ENCODE peak calls at places on chromosomes 1 and 21, in eight cellular contexts. Y, B, N, T, G, L, R and H are unnamed samples.

GRCh38 chr1:44543064-44543815 is 131.0 kb downstream of the TMEM53 start:
- ATAC-seq in N (no peak), R (no peak), T (no peak), L (peak; percentile 59), G (no peak), Y (peak; percentile 80), B (no peak), H (no peak)

GRCh38 chr1:74396942-74397341 is 115.5 kb downstream of the LRRC53 start:
- ATAC-seq in R (no peak), N (no peak), T (no peak), G (peak; percentile 58), B (no peak), Y (no peak), L (no peak), H (no peak)

GRCh38 chr1:31583995-31584868 is 7.9 kb downstream of the TINAGL1 start:
- ATAC-seq in Y (no peak), R (no peak), N (no peak), B (peak; percentile 80), G (no peak), L (no peak), T (peak; percentile 44), H (peak; percentile 24)

GRCh38 chr1:57722285-57722978 is 298.6 kb upstream of the DAB1 start:
- ATAC-seq in R (no peak), T (no peak), N (no peak), Y (no peak), B (no peak), L (no peak), G (no peak), H (no peak)

GRCh38 chr1:173150795-173151194 is 56.3 kb downstream of the TNFSF4 start:
- ATAC-seq in T (no peak), G (no peak), R (no peak), B (no peak), L (no peak), Y (no peak), N (no peak), H (no peak)

GRCh38 chr1:21762022-21762404 is 20.9 kb downstream of the USP48 start:
- ATAC-seq in T (no peak), B (no peak), L (no peak), Y (no peak), N (no peak), G (peak; percentile 81), R (no peak), H (no peak)

GRCh38 chr1:41900611-41901444 is 17.9 kb downstream of the HIVEP3 start:
- ATAC-seq in T (no peak), Y (no peak), N (peak; percentile 69), L (no peak), R (peak; percentile 92), B (no peak), G (no peak), H (no peak)

GRCh38 chr21:41280115-41280919 is 36.3 kb upstream of the FAM3B start:
- ATAC-seq in T (peak; percentile 9), B (peak; percentile 23), G (no peak), Y (no peak), N (no peak), L (no peak), R (no peak), H (peak; percentile 67)

GRCh38 chr1:112982853-112983539 is 27.0 kb upstream of the SLC16A1 start:
- ATAC-seq in L (no peak), Y (no peak), G (peak; percentile 62), B (no peak), N (no peak), T (no peak), R (no peak), H (no peak)

GRCh38 chr1:236590553-236591150 is 13.7 kb downstream of the HEATR1 start:
- ATAC-seq in T (no peak), L (no peak), G (no peak), B (no peak), N (no peak), R (no peak), Y (no peak), H (no peak)

GRCh38 chr1:151371340-151371739 is 1.2 kb downstream of the SELENBP1 start:
- ATAC-seq in R (no peak), L (no peak), G (no peak), N (no peak), B (no peak), T (peak; percentile 90), Y (no peak), H (peak; percentile 79)

GRCh38 chr1:225498539-225499135 is 70.8 kb upstream of the LBR start:
- ATAC-seq in L (no peak), G (peak; percentile 38), T (no peak), B (no peak), R (no peak), Y (no peak), N (no peak), H (no peak)

GRCh38 chr1:109573785-109574184 is 25.4 kb downstream of the GNAI3 start:
- ATAC-seq in T (peak; percentile 22), Y (no peak), N (no peak), G (no peak), B (no peak), L (no peak), R (no peak), H (no peak)

GRCh38 chr1:231240531-231240882 is 505 bp upstream of the GNPAT start:
- ATAC-seq in R (peak; percentile 20), G (peak; percentile 30), Y (peak; percentile 19), T (peak; percentile 8), L (peak; percentile 26), B (peak; percentile 20), N (no peak), H (no peak)

GRCh38 chr1:46652321-46653100 is 15.7 kb downstream of the ATPAF1 start:
- ATAC-seq in B (no peak), R (no peak), N (no peak), Y (no peak), L (no peak), G (no peak), T (no peak), H (no peak)

GRCh38 chr1:41866285-41866684 is 52.4 kb downstream of the HIVEP3 start:
- ATAC-seq in B (no peak), G (no peak), L (no peak), R (no peak), T (no peak), N (no peak), Y (no peak), H (no peak)

GRCh38 chr1:24715658-24716057 is 29.6 kb upstream of the CLIC4 start:
- ATAC-seq in B (no peak), Y (no peak), T (no peak), G (no peak), N (no peak), R (no peak), L (peak; percentile 35), H (no peak)

GRCh38 chr1:24713176-24713575 is 32.1 kb upstream of the CLIC4 start:
- ATAC-seq in G (no peak), N (no peak), T (no peak), L (no peak), R (peak; percentile 35), Y (no peak), B (no peak), H (no peak)

GRCh38 chr1:24717867-24718650 is 27.2 kb upstream of the CLIC4 start:
- ATAC-seq in Y (no peak), T (no peak), G (no peak), N (no peak), R (no peak), L (no peak), B (no peak), H (no peak)

GRCh38 chr1:24713736-24714135 is 31.5 kb upstream of the CLIC4 start:
- ATAC-seq in B (no peak), G (no peak), R (no peak), L (no peak), N (no peak), T (no peak), Y (no peak), H (no peak)

DNA sequence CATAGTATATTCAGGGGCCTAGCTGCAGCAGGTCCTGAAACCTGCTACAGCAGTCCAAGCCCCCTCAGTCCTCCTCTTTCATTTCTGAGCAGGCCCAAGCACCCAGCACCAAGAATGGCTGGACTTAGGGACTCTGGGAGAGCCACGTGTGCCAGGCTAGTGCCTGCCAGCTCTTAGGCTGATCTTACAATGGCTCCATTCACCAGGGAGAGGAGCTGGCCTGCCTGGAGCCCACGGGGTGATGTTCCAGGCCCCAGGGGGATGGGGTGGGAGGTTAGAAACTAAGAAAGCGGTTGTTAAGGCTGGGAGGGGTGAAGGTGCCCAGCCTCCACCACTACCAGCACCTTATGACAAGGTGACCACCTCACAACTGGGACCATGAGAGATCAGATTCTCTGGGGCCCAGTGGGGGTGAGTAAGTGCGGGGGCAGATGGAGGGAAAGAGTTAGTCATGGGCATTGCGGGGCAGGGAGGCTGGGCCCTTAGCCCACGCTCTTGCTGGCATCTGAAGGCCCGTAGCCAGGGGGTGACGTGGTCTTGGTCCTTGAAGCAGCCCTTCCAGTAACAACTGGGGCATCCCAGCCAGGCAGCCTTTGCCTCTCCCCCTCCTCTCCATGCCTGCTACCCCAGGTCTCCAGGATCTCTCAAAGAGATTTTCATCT is 30.3 kb upstream of the CLIC4 start:
- ATAC-seq in Y (no peak), R (no peak), B (peak; percentile 42), T (no peak), G (no peak), N (peak; percentile 17), L (no peak), H (no peak)
- TF ChIP-seq POLR2AphosphoS5 in Y (no peak), R (no peak), B (no peak), T (no peak), G (no peak), N (no peak), L (no peak), H (no peak)

GRCh38 chr1:226692067-226692792 is 46.9 kb downstream of the ITPKB start:
- ATAC-seq in R (no peak), L (no peak), N (no peak), T (no peak), G (no peak), B (no peak), Y (no peak), H (no peak)
- H3K4me1 ChIP-seq in R (no peaks in the 10 kb centered on the region), L (no peaks in the 10 kb centered on the region), N (no peaks in the 10 kb centered on the region), T (peaks cover 51% of the 10 kb centered on the region), G (peaks cover 26% of the 10 kb centered on the region), B (no peaks in the 10 kb centered on the region), Y (peaks cover 8% of the 10 kb centered on the region), H (peaks cover 75% of the 10 kb centered on the region)

GRCh38 chr1:93576346-93576745 is 105.3 kb downstream of the BCAR3 start:
- ATAC-seq in Y (no peak), L (no peak), G (no peak), B (no peak), T (no peak), R (no peak), N (no peak), H (no peak)
- H3K27ac ChIP-seq in Y (no peak overlapping the region), L (no peak overlapping the region), G (no peak overlapping the region), B (no peak overlapping the region), T (no peak overlapping the region), R (no peak overlapping the region), N (no peak overlapping the region), H (peak overlapping the region; percentile 12)

DNA sequence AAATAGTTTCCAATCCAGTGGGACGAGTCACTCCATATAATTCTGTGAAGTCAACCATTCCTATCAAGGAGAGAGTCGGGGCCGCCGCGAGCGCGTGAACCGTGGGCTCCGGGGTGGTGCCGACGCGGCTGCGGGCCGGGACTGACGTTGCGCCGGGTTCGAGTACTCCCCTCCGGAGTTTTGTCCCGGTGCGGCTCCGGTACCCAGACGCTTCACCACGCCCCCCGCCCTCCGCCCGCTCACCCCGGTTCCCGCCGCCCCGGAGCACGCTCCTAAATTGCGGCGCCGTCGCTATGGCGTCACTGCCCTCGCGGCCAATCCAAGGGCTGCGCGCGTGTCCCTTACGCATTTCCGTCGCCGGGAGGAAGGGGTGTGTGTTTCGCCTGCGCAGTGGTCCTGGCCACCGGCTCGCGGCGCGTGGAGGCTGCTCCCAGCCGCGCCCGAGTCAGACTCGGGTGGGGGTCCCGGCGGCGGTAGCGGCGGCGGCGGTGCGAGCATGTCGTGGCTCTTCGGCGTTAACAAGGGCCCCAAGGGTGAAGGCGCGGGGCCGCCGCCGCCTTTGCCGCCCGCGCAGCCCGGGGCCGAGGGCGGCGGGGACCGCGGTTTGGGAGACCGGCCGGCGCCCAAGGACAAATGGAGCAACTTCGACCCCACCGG is at the start of gene ATAD3B:
- ATAC-seq in Y (peak; percentile 90), T (peak; percentile 91), N (peak; percentile 97), G (peak; percentile 95), L (peak; percentile 97), R (peak; percentile 94), B (peak; percentile 89), H (peak; percentile 99)
- TF ChIP-seq POLR2AphosphoS5 in Y (peak; percentile 82), T (peak; percentile 90), N (peak; percentile 70), G (peak; percentile 74), L (peak; percentile 64), R (peak; percentile 56), B (peak; percentile 67), H (peak; percentile 77)